ENCODE peak calls at places on chromosome 19, in four cellular contexts. R is SK-N-DZ, D is cardiac muscle cell, Z is HS-5. H is an unnamed sample.

GRCh38 chr19:10975374-10976036 is 14.7 kb downstream of the SMARCA4 start:
- DNase-seq in R (no peak), D (no peak), Z (no peak), H (no peak)

GRCh38 chr19:1847684-1848398 is 442 bp downstream of the REXO1 start:
- DNase-seq in R (no peak), D (peak; percentile 73), Z (no peak), H (no peak)

GRCh38 chr19:41754596-41754995 is 734 bp upstream of the CEACAM6 start:
- DNase-seq in R (no peak), D (no peak), Z (no peak), H (no peak)

GRCh38 chr19:57903298-57904174 is 12.9 kb downstream of the ZNF417 start:
- DNase-seq in R (no peak), D (peak; percentile 44), Z (peak; percentile 8), H (no peak)

GRCh38 chr19:54164369-54165068 is 5.0 kb upstream of the LENG1 start:
- DNase-seq in R (no peak), D (peak; percentile 70), Z (no peak), H (no peak)

GRCh38 chr19:1556639-1557070 is 11.5 kb downstream of the MEX3D start:
- DNase-seq in R (no peak), D (no peak), Z (no peak), H (no peak)

GRCh38 chr19:6532244-6532999 is 1.6 kb downstream of the TNFSF9 start:
- DNase-seq in R (no peak), D (no peak), Z (no peak), H (no peak)

GRCh38 chr19:5540208-5540607 is 27.5 kb downstream of the TINCR start:
- DNase-seq in R (no peak), D (no peak), Z (no peak), H (no peak)

GRCh38 chr19:33684550-33685303 is 63.0 kb downstream of the CHST8 start:
- DNase-seq in R (no peak), D (no peak), Z (no peak), H (no peak)

GRCh38 chr19:55418185-55418584 is 10.6 kb upstream of the UBE2S start:
- DNase-seq in R (peak; percentile 61), D (peak; percentile 85), Z (peak; percentile 60), H (peak; percentile 77)

GRCh38 chr19:39413903-39414608 is 1.6 kb downstream of the PLEKHG2 start:
- DNase-seq in R (no peak), D (peak; percentile 54), Z (no peak), H (no peak)

GRCh38 chr19:20321139-20321656 is 154.2 kb downstream of the ZNF486 start:
- DNase-seq in R (no peak), D (no peak), Z (no peak), H (no peak)

GRCh38 chr19:460877-461609 is at the start of gene SHC2:
- DNase-seq in R (no peak), D (peak; percentile 63), Z (no peak), H (no peak)

GRCh38 chr19:18946335-18946734 is 5.3 kb upstream of the HOMER3 start:
- DNase-seq in R (no peak), D (no peak), Z (no peak), H (no peak)

GRCh38 chr19:33681081-33681680 is 59.4 kb downstream of the CHST8 start:
- DNase-seq in R (no peak), D (no peak), Z (no peak), H (no peak)

GRCh38 chr19:41298327-41298964 is 11.5 kb upstream of the CCDC97 start:
- DNase-seq in R (no peak), D (peak; percentile 87), Z (no peak), H (no peak)

GRCh38 chr19:18777725-18778389 is 13.2 kb downstream of the COMP start:
- DNase-seq in R (no peak), D (no peak), Z (no peak), H (no peak)

GRCh38 chr19:47713046-47714021 is at the start of gene EHD2:
- DNase-seq in R (no peak), D (peak; percentile 36), Z (no peak), H (no peak)

GRCh38 chr19:57374179-57374578 is 10.8 kb downstream of the TRAPPC2B start:
- DNase-seq in R (no peak), D (no peak), Z (no peak), H (no peak)

GRCh38 chr19:42252365-42253244 is 2.3 kb downstream of the ERF start:
- DNase-seq in R (no peak), D (peak; percentile 71), Z (no peak), H (no peak)

GRCh38 chr19:5204212-5204611 is 136.4 kb downstream of the PTPRS start:
- DNase-seq in R (no peak), D (no peak), Z (no peak), H (no peak)

GRCh38 chr19:41116261-41116660 is 2.0 kb downstream of the CYP2F1 start:
- DNase-seq in R (no peak), D (no peak), Z (no peak), H (no peak)

H was measured in HS-27A.